ENCODE peak calls at places on chromosome 16, in eight cellular contexts. One of them, this sample, is unnamed.

GRCh38 chr16:89827383-89828198 is 684 bp upstream of the SPIRE2 start:
- DNase-seq in HCEC 1CT: peak
- DNase-seq in cardiac fibroblast: peak
- DNase-seq in activated naive CD4-positive, alpha-beta T cell treated with anti-CD3 and anti-CD28 coated beads for 36 hours: no peak
- DNase-seq in GM10248: no peak
- DNase-seq in dermis microvascular lymphatic vessel endothelial cell: peak
- DNase-seq in astrocyte: peak
- DNase-seq in omental fat pad: no peak
- DNase-seq in this sample: peak

GRCh38 chr16:56320081-56320480 is 105.3 kb downstream of the AMFR start:
- DNase-seq in HCEC 1CT: no peak
- DNase-seq in omental fat pad: no peak
- DNase-seq in activated naive CD4-positive, alpha-beta T cell treated with anti-CD3 and anti-CD28 coated beads for 36 hours: no peak
- DNase-seq in cardiac fibroblast: no peak
- DNase-seq in GM10248: no peak
- DNase-seq in astrocyte: no peak
- DNase-seq in dermis microvascular lymphatic vessel endothelial cell: no peak
- DNase-seq in this sample: no peak

GRCh38 chr16:27232875-27233605 is 29.7 kb downstream of the KDM8 start:
- DNase-seq in GM10248: no peak
- DNase-seq in activated naive CD4-positive, alpha-beta T cell treated with anti-CD3 and anti-CD28 coated beads for 36 hours: no peak
- DNase-seq in dermis microvascular lymphatic vessel endothelial cell: no peak
- DNase-seq in HCEC 1CT: no peak
- DNase-seq in omental fat pad: no peak
- DNase-seq in cardiac fibroblast: no peak
- DNase-seq in astrocyte: no peak
- DNase-seq in this sample: no peak

GRCh38 chr16:90020838-90021382 is 1.7 kb upstream of the DBNDD1 start:
- DNase-seq in astrocyte: peak
- DNase-seq in cardiac fibroblast: peak
- DNase-seq in dermis microvascular lymphatic vessel endothelial cell: no peak
- DNase-seq in GM10248: no peak
- DNase-seq in activated naive CD4-positive, alpha-beta T cell treated with anti-CD3 and anti-CD28 coated beads for 36 hours: no peak
- DNase-seq in HCEC 1CT: no peak
- DNase-seq in omental fat pad: no peak
- DNase-seq in this sample: peak

GRCh38 chr16:76343761-76344160 is 66.6 kb downstream of the CNTNAP4 start:
- DNase-seq in astrocyte: no peak
- DNase-seq in cardiac fibroblast: no peak
- DNase-seq in GM10248: no peak
- DNase-seq in omental fat pad: no peak
- DNase-seq in dermis microvascular lymphatic vessel endothelial cell: no peak
- DNase-seq in activated naive CD4-positive, alpha-beta T cell treated with anti-CD3 and anti-CD28 coated beads for 36 hours: no peak
- DNase-seq in HCEC 1CT: no peak
- DNase-seq in this sample: no peak

GRCh38 chr16:24955975-24956731 is 59.0 kb downstream of the ARHGAP17 start:
- DNase-seq in omental fat pad: no peak
- DNase-seq in activated naive CD4-positive, alpha-beta T cell treated with anti-CD3 and anti-CD28 coated beads for 36 hours: no peak
- DNase-seq in HCEC 1CT: no peak
- DNase-seq in GM10248: no peak
- DNase-seq in astrocyte: no peak
- DNase-seq in cardiac fibroblast: no peak
- DNase-seq in dermis microvascular lymphatic vessel endothelial cell: no peak
- DNase-seq in this sample: no peak

GRCh38 chr16:85440744-85441143 is 172.4 kb upstream of the GSE1 start:
- DNase-seq in astrocyte: no peak
- DNase-seq in cardiac fibroblast: no peak
- DNase-seq in activated naive CD4-positive, alpha-beta T cell treated with anti-CD3 and anti-CD28 coated beads for 36 hours: no peak
- DNase-seq in HCEC 1CT: no peak
- DNase-seq in GM10248: no peak
- DNase-seq in omental fat pad: no peak
- DNase-seq in dermis microvascular lymphatic vessel endothelial cell: no peak
- DNase-seq in this sample: no peak

GRCh38 chr16:66427036-66427446 is at the start of gene BEAN1:
- DNase-seq in GM10248: no peak
- DNase-seq in activated naive CD4-positive, alpha-beta T cell treated with anti-CD3 and anti-CD28 coated beads for 36 hours: no peak
- DNase-seq in dermis microvascular lymphatic vessel endothelial cell: no peak
- DNase-seq in cardiac fibroblast: no peak
- DNase-seq in astrocyte: no peak
- DNase-seq in HCEC 1CT: no peak
- DNase-seq in omental fat pad: no peak
- DNase-seq in this sample: no peak

GRCh38 chr16:30094541-30095165 is 1.4 kb downstream of the YPEL3 start:
- DNase-seq in omental fat pad: no peak
- DNase-seq in GM10248: no peak
- DNase-seq in dermis microvascular lymphatic vessel endothelial cell: no peak
- DNase-seq in astrocyte: no peak
- DNase-seq in activated naive CD4-positive, alpha-beta T cell treated with anti-CD3 and anti-CD28 coated beads for 36 hours: peak
- DNase-seq in HCEC 1CT: no peak
- DNase-seq in cardiac fibroblast: no peak
- DNase-seq in this sample: no peak

GRCh38 chr16:56841233-56841632 is 23.8 kb upstream of the SLC12A3 start:
- DNase-seq in cardiac fibroblast: peak
- DNase-seq in HCEC 1CT: peak
- DNase-seq in omental fat pad: no peak
- DNase-seq in astrocyte: no peak
- DNase-seq in activated naive CD4-positive, alpha-beta T cell treated with anti-CD3 and anti-CD28 coated beads for 36 hours: no peak
- DNase-seq in GM10248: no peak
- DNase-seq in dermis microvascular lymphatic vessel endothelial cell: no peak
- DNase-seq in this sample: peak

GRCh38 chr16:8551388-8552332 is 38.7 kb downstream of the TMEM114 start:
- DNase-seq in cardiac fibroblast: no peak
- DNase-seq in GM10248: no peak
- DNase-seq in omental fat pad: no peak
- DNase-seq in dermis microvascular lymphatic vessel endothelial cell: no peak
- DNase-seq in astrocyte: no peak
- DNase-seq in HCEC 1CT: no peak
- DNase-seq in activated naive CD4-positive, alpha-beta T cell treated with anti-CD3 and anti-CD28 coated beads for 36 hours: no peak
- DNase-seq in this sample: no peak

GRCh38 chr16:80274576-80275191 is 266.1 kb upstream of the DYNLRB2 start:
- DNase-seq in GM10248: no peak
- DNase-seq in astrocyte: peak
- DNase-seq in activated naive CD4-positive, alpha-beta T cell treated with anti-CD3 and anti-CD28 coated beads for 36 hours: no peak
- DNase-seq in cardiac fibroblast: peak
- DNase-seq in HCEC 1CT: no peak
- DNase-seq in dermis microvascular lymphatic vessel endothelial cell: no peak
- DNase-seq in omental fat pad: no peak
- DNase-seq in this sample: peak

GRCh38 chr16:29982560-29983419 is 9.1 kb downstream of the TAOK2 start:
- DNase-seq in cardiac fibroblast: no peak
- DNase-seq in omental fat pad: no peak
- DNase-seq in HCEC 1CT: no peak
- DNase-seq in astrocyte: no peak
- DNase-seq in activated naive CD4-positive, alpha-beta T cell treated with anti-CD3 and anti-CD28 coated beads for 36 hours: no peak
- DNase-seq in GM10248: no peak
- DNase-seq in dermis microvascular lymphatic vessel endothelial cell: no peak
- DNase-seq in this sample: no peak

GRCh38 chr16:55021595-55022475 is 91.2 kb downstream of the IRX5 start:
- DNase-seq in omental fat pad: no peak
- DNase-seq in cardiac fibroblast: peak
- DNase-seq in HCEC 1CT: no peak
- DNase-seq in dermis microvascular lymphatic vessel endothelial cell: no peak
- DNase-seq in GM10248: no peak
- DNase-seq in astrocyte: peak
- DNase-seq in activated naive CD4-positive, alpha-beta T cell treated with anti-CD3 and anti-CD28 coated beads for 36 hours: peak
- DNase-seq in this sample: peak

GRCh38 chr16:85826686-85827247 is 27.3 kb downstream of the COX4I1 start:
- DNase-seq in cardiac fibroblast: no peak
- DNase-seq in activated naive CD4-positive, alpha-beta T cell treated with anti-CD3 and anti-CD28 coated beads for 36 hours: no peak
- DNase-seq in dermis microvascular lymphatic vessel endothelial cell: no peak
- DNase-seq in astrocyte: no peak
- DNase-seq in HCEC 1CT: no peak
- DNase-seq in GM10248: no peak
- DNase-seq in omental fat pad: no peak
- DNase-seq in this sample: no peak

GRCh38 chr16:87044031-87044380 is 273.2 kb downstream of the C16orf95 start:
- DNase-seq in GM10248: no peak
- DNase-seq in dermis microvascular lymphatic vessel endothelial cell: no peak
- DNase-seq in activated naive CD4-positive, alpha-beta T cell treated with anti-CD3 and anti-CD28 coated beads for 36 hours: no peak
- DNase-seq in cardiac fibroblast: no peak
- DNase-seq in HCEC 1CT: no peak
- DNase-seq in astrocyte: no peak
- DNase-seq in omental fat pad: no peak
- DNase-seq in this sample: no peak

GRCh38 chr16:56428087-56428486 is 2.7 kb upstream of the AMFR start:
- DNase-seq in GM10248: no peak
- DNase-seq in omental fat pad: no peak
- DNase-seq in activated naive CD4-positive, alpha-beta T cell treated with anti-CD3 and anti-CD28 coated beads for 36 hours: no peak
- DNase-seq in HCEC 1CT: no peak
- DNase-seq in dermis microvascular lymphatic vessel endothelial cell: no peak
- DNase-seq in cardiac fibroblast: no peak
- DNase-seq in astrocyte: no peak
- DNase-seq in this sample: no peak

GRCh38 chr16:15973460-15973859 is 24.0 kb downstream of the ABCC1 start:
- DNase-seq in cardiac fibroblast: no peak
- DNase-seq in astrocyte: no peak
- DNase-seq in omental fat pad: no peak
- DNase-seq in dermis microvascular lymphatic vessel endothelial cell: no peak
- DNase-seq in GM10248: no peak
- DNase-seq in HCEC 1CT: peak
- DNase-seq in activated naive CD4-positive, alpha-beta T cell treated with anti-CD3 and anti-CD28 coated beads for 36 hours: no peak
- DNase-seq in this sample: peak

GRCh38 chr16:69078073-69078472 is 27.4 kb upstream of the HAS3 start:
- DNase-seq in HCEC 1CT: no peak
- DNase-seq in GM10248: no peak
- DNase-seq in cardiac fibroblast: no peak
- DNase-seq in astrocyte: no peak
- DNase-seq in dermis microvascular lymphatic vessel endothelial cell: no peak
- DNase-seq in activated naive CD4-positive, alpha-beta T cell treated with anti-CD3 and anti-CD28 coated beads for 36 hours: no peak
- DNase-seq in omental fat pad: no peak
- DNase-seq in this sample: no peak

GRCh38 chr16:53501216-53501859 is 1.7 kb downstream of the AKTIP start:
- DNase-seq in dermis microvascular lymphatic vessel endothelial cell: no peak
- DNase-seq in cardiac fibroblast: peak
- DNase-seq in GM10248: no peak
- DNase-seq in activated naive CD4-positive, alpha-beta T cell treated with anti-CD3 and anti-CD28 coated beads for 36 hours: no peak
- DNase-seq in HCEC 1CT: no peak
- DNase-seq in omental fat pad: no peak
- DNase-seq in astrocyte: no peak
- DNase-seq in this sample: no peak

GRCh38 chr16:8581923-8582580 is 8.3 kb downstream of the TMEM114 start:
- DNase-seq in activated naive CD4-positive, alpha-beta T cell treated with anti-CD3 and anti-CD28 coated beads for 36 hours: no peak
- DNase-seq in astrocyte: no peak
- DNase-seq in GM10248: no peak
- DNase-seq in HCEC 1CT: peak
- DNase-seq in dermis microvascular lymphatic vessel endothelial cell: no peak
- DNase-seq in cardiac fibroblast: peak
- DNase-seq in omental fat pad: no peak
- DNase-seq in this sample: no peak

GRCh38 chr16:19130852-19131808 is 17.4 kb downstream of the ITPRIPL2 start:
- DNase-seq in GM10248: no peak
- DNase-seq in activated naive CD4-positive, alpha-beta T cell treated with anti-CD3 and anti-CD28 coated beads for 36 hours: no peak
- DNase-seq in astrocyte: peak
- DNase-seq in HCEC 1CT: peak
- DNase-seq in cardiac fibroblast: peak
- DNase-seq in omental fat pad: no peak
- DNase-seq in dermis microvascular lymphatic vessel endothelial cell: no peak
- DNase-seq in this sample: peak